ENCODE peak calls at places on chromosomes 3 and 15, in five cellular contexts. G is HFFc6, L is neural progenitor cell, C is progenitor cell of endocrine pancreas, I is mammary epithelial cell. S is an unnamed sample.

GRCh38 chr3:50617096-50617791 is at the start of gene MAPKAPK3:
- DNase-seq in G (no peak), L (peak), C (no peak), I (no peak), S (peak)

GRCh38 chr15:83904107-83904720 is 250.3 kb downstream of the ADAMTSL3 start:
- DNase-seq in G (no peak), L (no peak), C (no peak), I (no peak), S (no peak)

GRCh38 chr15:63587527-63587926 is 9.7 kb upstream of the FBXL22 start:
- DNase-seq in G (peak), L (no peak), C (no peak), I (no peak), S (peak)

GRCh38 chr3:38644662-38645053 is 4.8 kb downstream of the SCN5A start:
- DNase-seq in G (no peak), L (no peak), C (no peak), I (no peak), S (no peak)

GRCh38 chr3:173410836-173411235 is 13.3 kb downstream of the NLGN1 start:
- DNase-seq in G (no peak), L (peak), C (no peak), I (no peak), S (no peak)

GRCh38 chr3:49417516-49418120 is 4.7 kb downstream of the AMT start:
- DNase-seq in G (no peak), L (no peak), C (no peak), I (no peak), S (no peak)

GRCh38 chr15:36858423-36858822 is 241.9 kb downstream of the MEIS2 start:
- DNase-seq in G (no peak), L (no peak), C (no peak), I (no peak), S (no peak)

GRCh38 chr15:83396071-83396470 is 51.1 kb upstream of the SH3GL3 start:
- DNase-seq in G (no peak), L (peak), C (no peak), I (no peak), S (no peak)

GRCh38 chr15:22995786-22996185 is 15.6 kb upstream of the CYFIP1 start:
- DNase-seq in G (no peak), L (no peak), C (no peak), I (no peak), S (no peak)

GRCh38 chr15:36544518-36545383 is 34.7 kb upstream of the CDIN1 start:
- DNase-seq in G (no peak), L (peak), C (no peak), I (no peak), S (no peak)

GRCh38 chr3:126261037-126261436 is 80.7 kb upstream of the ALDH1L1 start:
- DNase-seq in G (peak), L (peak), C (no peak), I (no peak), S (peak)

GRCh38 chr3:123618768-123619484 is 34.1 kb upstream of the HACD2 start:
- DNase-seq in G (peak), L (no peak), C (no peak), I (peak), S (peak)

GRCh38 chr15:76433798-76434400 is 97.3 kb downstream of the ISL2 start:
- DNase-seq in G (peak), L (no peak), C (no peak), I (peak), S (no peak)
- TF ChIP-seq CTCF in G (no peak), L (no peak), C (no peak), I (no peak), S (no peak)

DNA sequence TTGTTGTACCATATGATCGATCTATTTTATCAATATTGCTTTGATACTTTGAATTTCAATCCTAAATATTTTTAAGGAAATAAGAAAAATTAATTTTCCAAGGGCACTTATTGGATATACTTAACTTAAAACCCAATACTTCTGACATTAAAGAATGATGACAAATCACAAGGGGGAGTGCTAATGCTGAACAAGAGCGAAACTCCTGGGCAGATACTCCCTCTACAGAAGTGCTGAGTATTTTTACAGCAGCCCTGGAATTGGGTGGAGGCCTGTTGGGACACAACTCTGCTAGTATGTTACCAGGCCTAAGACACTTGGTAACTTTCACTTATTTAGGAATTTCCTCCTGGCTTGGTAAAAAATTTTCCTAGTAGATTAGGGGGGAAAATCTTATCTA is 46.2 kb downstream of the DENND6A start:
- DNase-seq in G (peak), L (no peak), C (no peak), I (peak), S (peak)
- TF ChIP-seq CTCF in G (peak), L (no peak), C (no peak), I (no peak), S (peak)

DNA sequence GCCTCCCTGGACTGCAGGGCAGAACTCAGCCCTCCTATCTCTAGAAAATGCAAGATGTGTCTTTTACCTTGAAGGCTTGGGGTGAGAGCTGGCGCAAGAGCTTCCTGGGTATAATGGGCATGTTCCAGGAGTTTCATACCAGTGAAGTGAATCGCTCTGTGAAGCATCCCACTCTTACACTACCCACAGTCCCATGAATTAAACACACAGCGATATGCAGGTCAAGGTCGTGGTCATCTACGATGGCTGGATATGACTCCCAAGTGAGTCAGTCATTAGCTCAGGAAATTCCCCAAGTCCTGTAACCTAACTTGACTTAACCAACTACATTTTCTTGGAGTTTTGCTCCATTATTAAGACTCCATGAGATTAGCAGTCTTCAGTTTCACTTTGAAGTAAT is 439.7 kb downstream of the NTRK3 start:
- DNase-seq in G (peak), L (no peak), C (no peak), I (peak), S (peak)
- TF ChIP-seq CTCF in G (no peak), L (no peak), C (no peak), I (no peak), S (no peak)

GRCh38 chr3:63662500-63662899 is 10.0 kb downstream of the SNTN start:
- DNase-seq in G (peak), L (peak), C (no peak), I (no peak), S (no peak)

GRCh38 chr3:63662011-63662410 is 9.5 kb downstream of the SNTN start:
- DNase-seq in G (no peak), L (no peak), C (no peak), I (no peak), S (no peak)

GRCh38 chr3:63655519-63655918 is 3.0 kb downstream of the SNTN start:
- DNase-seq in G (peak), L (no peak), C (no peak), I (peak), S (no peak)

GRCh38 chr3:63656791-63657190 is 4.3 kb downstream of the SNTN start:
- DNase-seq in G (peak), L (no peak), C (no peak), I (peak), S (no peak)

GRCh38 chr3:63661242-63661641 is 8.8 kb downstream of the SNTN start:
- DNase-seq in G (no peak), L (no peak), C (no peak), I (no peak), S (peak)
- TF ChIP-seq CTCF in G (peak), L (no peak), C (peak), I (peak), S (no peak)

DNA sequence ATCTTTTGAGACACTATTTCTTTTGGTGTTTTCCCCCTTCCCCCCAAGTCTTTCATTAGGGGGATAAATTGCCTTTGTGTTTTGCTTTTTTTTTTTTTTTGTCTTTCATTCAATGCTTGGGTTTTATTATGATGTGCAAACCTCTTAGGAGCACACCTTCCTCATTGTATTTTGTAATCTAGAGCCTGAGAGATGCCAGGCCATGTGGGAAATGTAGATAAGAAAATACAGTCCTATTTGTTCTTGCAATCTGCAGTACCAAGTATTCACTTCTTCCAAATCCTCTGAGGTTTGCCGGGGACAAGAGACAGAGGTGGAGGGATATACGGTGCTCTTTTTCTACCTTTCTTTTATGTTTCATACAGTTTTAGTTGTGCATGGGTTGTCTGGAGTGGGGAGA is 66.7 kb downstream of the LARS2 start:
- DNase-seq in G (no peak), L (no peak), C (no peak), I (no peak), S (no peak)
- TF ChIP-seq CTCF in G (no peak), L (no peak), C (no peak), I (no peak), S (no peak)

GRCh38 chr3:24088782-24089181 is 143.7 kb downstream of the NR1D2 start:
- DNase-seq in G (peak), L (no peak), C (no peak), I (peak), S (peak)
- TF ChIP-seq CTCF in G (peak), L (peak), C (peak), I (peak), S (peak)

GRCh38 chr3:190084983-190085382 is 35.7 kb downstream of the P3H2 start:
- DNase-seq in G (no peak), L (no peak), C (no peak), I (no peak), S (no peak)

GRCh38 chr3:190077646-190078045 is 43.1 kb downstream of the P3H2 start:
- DNase-seq in G (no peak), L (no peak), C (no peak), I (no peak), S (no peak)

GRCh38 chr3:190083631-190084030 is 37.1 kb downstream of the P3H2 start:
- DNase-seq in G (no peak), L (no peak), C (no peak), I (no peak), S (no peak)

GRCh38 chr3:190076601-190077444 is 43.9 kb downstream of the P3H2 start:
- DNase-seq in G (peak), L (peak), C (no peak), I (peak), S (peak)

DNA sequence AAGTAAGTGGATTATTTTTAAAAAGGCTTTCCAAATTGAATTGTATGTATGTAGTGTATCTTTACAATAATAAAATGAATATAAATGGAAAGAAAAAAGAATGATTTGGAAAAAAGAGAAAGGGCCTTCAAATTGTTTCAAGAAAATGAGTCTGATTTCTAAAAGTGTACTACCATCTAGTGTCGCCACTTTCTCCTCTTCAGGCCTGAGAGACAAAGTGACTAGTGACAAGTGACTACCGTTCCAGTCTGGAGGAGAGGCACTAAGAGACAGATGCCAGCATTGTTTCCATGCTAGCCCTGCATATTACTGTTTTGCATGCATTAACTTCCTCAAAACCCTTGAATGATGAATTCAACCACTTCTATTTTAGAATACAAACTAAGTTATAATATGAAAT is 39.3 kb downstream of the P3H2 start:
- DNase-seq in G (no peak), L (no peak), C (no peak), I (no peak), S (no peak)
- TF ChIP-seq CTCF in G (no peak), L (no peak), C (no peak), I (no peak), S (no peak)

DNA sequence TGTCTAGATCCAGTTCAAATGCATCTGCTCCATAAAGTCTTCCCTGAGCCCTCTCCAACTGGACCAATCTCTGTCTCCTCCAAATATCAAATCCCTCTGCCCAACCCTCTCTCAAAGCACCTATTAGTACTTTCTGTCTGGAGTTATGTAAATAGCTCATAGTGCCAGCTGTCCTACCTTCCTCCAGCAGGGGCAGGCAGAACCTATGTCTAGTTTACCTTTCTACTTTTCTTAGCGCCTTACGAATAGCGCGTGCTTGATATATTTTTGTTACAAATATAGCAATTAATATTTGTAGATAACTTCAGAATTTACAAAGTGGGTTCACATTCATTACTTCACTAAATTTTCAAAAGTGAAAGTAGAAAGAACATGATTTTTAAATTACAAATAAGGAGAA is 14.0 kb upstream of the CCDC80 start:
- DNase-seq in G (no peak), L (no peak), C (no peak), I (no peak), S (no peak)
- TF ChIP-seq CTCF in G (peak), L (peak), C (peak), I (no peak), S (no peak)

S was measured in MCF 10A.